ENCODE peak calls at places on chromosomes 16 and 17, in four cellular contexts. One of them, this sample, is unnamed.
A peak's percentile ranks its signal among the peaks of the same experiment; 100 is the strongest.

GRCh38 chr17:67076290-67076689 is 31.9 kb downstream of the CACNG1 start:
- DNase-seq in tibial nerve: no peak
- DNase-seq in stomach: no peak
- DNase-seq in naive thymus-derived CD4-positive, alpha-beta T cell: no peak
- DNase-seq in this sample: no peak

GRCh38 chr16:56576585-56577299 is 11.9 kb downstream of the MT4 start:
- DNase-seq in tibial nerve: peak; percentile 40
- DNase-seq in stomach: peak; percentile 87
- DNase-seq in naive thymus-derived CD4-positive, alpha-beta T cell: peak; percentile 88
- DNase-seq in this sample: peak; percentile 82

GRCh38 chr17:50538549-50539410 is 6.2 kb downstream of the EPN3 start:
- DNase-seq in tibial nerve: no peak
- DNase-seq in stomach: no peak
- DNase-seq in naive thymus-derived CD4-positive, alpha-beta T cell: no peak
- DNase-seq in this sample: no peak

GRCh38 chr17:53166736-53167135 is 656.0 kb upstream of the KIF2B start:
- DNase-seq in tibial nerve: no peak
- DNase-seq in stomach: no peak
- DNase-seq in naive thymus-derived CD4-positive, alpha-beta T cell: no peak
- DNase-seq in this sample: no peak

GRCh38 chr16:31071861-31072260 is 2.2 kb downstream of the ZNF668 start:
- DNase-seq in tibial nerve: no peak
- DNase-seq in stomach: no peak
- DNase-seq in naive thymus-derived CD4-positive, alpha-beta T cell: no peak
- DNase-seq in this sample: no peak

GRCh38 chr17:1724351-1724868 is at the start of gene WDR81:
- DNase-seq in tibial nerve: peak; percentile 95
- DNase-seq in stomach: peak; percentile 93
- DNase-seq in naive thymus-derived CD4-positive, alpha-beta T cell: peak; percentile 82
- DNase-seq in this sample: peak; percentile 87

GRCh38 chr17:76887809-76888208 is 19.6 kb downstream of the MGAT5B start:
- DNase-seq in tibial nerve: no peak
- DNase-seq in stomach: no peak
- DNase-seq in naive thymus-derived CD4-positive, alpha-beta T cell: no peak
- DNase-seq in this sample: no peak

GRCh38 chr17:67514998-67515397 is 137.9 kb downstream of the PITPNC1 start:
- DNase-seq in tibial nerve: no peak
- DNase-seq in stomach: no peak
- DNase-seq in naive thymus-derived CD4-positive, alpha-beta T cell: no peak
- DNase-seq in this sample: no peak

GRCh38 chr17:48542114-48542955 is 2.6 kb downstream of the HOXB2 start:
- DNase-seq in tibial nerve: no peak
- DNase-seq in stomach: no peak
- DNase-seq in naive thymus-derived CD4-positive, alpha-beta T cell: no peak
- DNase-seq in this sample: no peak

GRCh38 chr16:10412935-10413601 is 27.2 kb downstream of the ATF7IP2 start:
- DNase-seq in tibial nerve: no peak
- DNase-seq in stomach: no peak
- DNase-seq in naive thymus-derived CD4-positive, alpha-beta T cell: no peak
- DNase-seq in this sample: no peak
- H3K9me3 ChIP-seq in tibial nerve: no peaks in the 10 kb centered on the region
- H3K9me3 ChIP-seq in stomach: peaks cover 97% of the 10 kb centered on the region
- H3K9me3 ChIP-seq in naive thymus-derived CD4-positive, alpha-beta T cell: peaks cover 22% of the 10 kb centered on the region
- H3K9me3 ChIP-seq in this sample: peaks cover 21% of the 10 kb centered on the region

GRCh38 chr16:75147968-75148310 is 385 bp upstream of the ZFP1 start:
- DNase-seq in tibial nerve: no peak
- DNase-seq in stomach: no peak
- DNase-seq in naive thymus-derived CD4-positive, alpha-beta T cell: no peak
- DNase-seq in this sample: no peak

GRCh38 chr16:75152635-75153034 is 4.3 kb downstream of the ZFP1 start:
- DNase-seq in tibial nerve: no peak
- DNase-seq in stomach: no peak
- DNase-seq in naive thymus-derived CD4-positive, alpha-beta T cell: no peak
- DNase-seq in this sample: no peak

GRCh38 chr16:75148311-75149195 is at the start of gene ZFP1:
- DNase-seq in tibial nerve: peak; percentile 95
- DNase-seq in stomach: peak; percentile 96
- DNase-seq in naive thymus-derived CD4-positive, alpha-beta T cell: peak; percentile 93
- DNase-seq in this sample: peak; percentile 88

GRCh38 chr16:75151798-75152197 is 3.5 kb downstream of the ZFP1 start:
- DNase-seq in tibial nerve: no peak
- DNase-seq in stomach: no peak
- DNase-seq in naive thymus-derived CD4-positive, alpha-beta T cell: no peak
- DNase-seq in this sample: no peak
- H3K9me3 ChIP-seq in tibial nerve: no peaks in the 10 kb centered on the region
- H3K9me3 ChIP-seq in stomach: peaks cover 23% of the 10 kb centered on the region
- H3K9me3 ChIP-seq in naive thymus-derived CD4-positive, alpha-beta T cell: no peaks in the 10 kb centered on the region
- H3K9me3 ChIP-seq in this sample: peaks cover 3% of the 10 kb centered on the region

GRCh38 chr17:10073905-10074304 is 124.5 kb downstream of the GAS7 start:
- DNase-seq in tibial nerve: no peak
- DNase-seq in stomach: no peak
- DNase-seq in naive thymus-derived CD4-positive, alpha-beta T cell: no peak
- DNase-seq in this sample: no peak

GRCh38 chr17:10081571-10082169 is 116.7 kb downstream of the GAS7 start:
- DNase-seq in tibial nerve: no peak
- DNase-seq in stomach: no peak
- DNase-seq in naive thymus-derived CD4-positive, alpha-beta T cell: no peak
- DNase-seq in this sample: no peak

GRCh38 chr17:10075919-10076318 is 122.5 kb downstream of the GAS7 start:
- DNase-seq in tibial nerve: no peak
- DNase-seq in stomach: no peak
- DNase-seq in naive thymus-derived CD4-positive, alpha-beta T cell: no peak
- DNase-seq in this sample: no peak

GRCh38 chr17:10073026-10073425 is 125.4 kb downstream of the GAS7 start:
- DNase-seq in tibial nerve: no peak
- DNase-seq in stomach: no peak
- DNase-seq in naive thymus-derived CD4-positive, alpha-beta T cell: no peak
- DNase-seq in this sample: no peak

GRCh38 chr17:10077561-10078299 is 120.7 kb downstream of the GAS7 start:
- DNase-seq in tibial nerve: no peak
- DNase-seq in stomach: no peak
- DNase-seq in naive thymus-derived CD4-positive, alpha-beta T cell: no peak
- DNase-seq in this sample: no peak
- H3K9me3 ChIP-seq in tibial nerve: no peaks in the 10 kb centered on the region
- H3K9me3 ChIP-seq in stomach: peaks cover 7% of the 10 kb centered on the region
- H3K9me3 ChIP-seq in naive thymus-derived CD4-positive, alpha-beta T cell: no peaks in the 10 kb centered on the region
- H3K9me3 ChIP-seq in this sample: no peaks in the 10 kb centered on the region

DNA sequence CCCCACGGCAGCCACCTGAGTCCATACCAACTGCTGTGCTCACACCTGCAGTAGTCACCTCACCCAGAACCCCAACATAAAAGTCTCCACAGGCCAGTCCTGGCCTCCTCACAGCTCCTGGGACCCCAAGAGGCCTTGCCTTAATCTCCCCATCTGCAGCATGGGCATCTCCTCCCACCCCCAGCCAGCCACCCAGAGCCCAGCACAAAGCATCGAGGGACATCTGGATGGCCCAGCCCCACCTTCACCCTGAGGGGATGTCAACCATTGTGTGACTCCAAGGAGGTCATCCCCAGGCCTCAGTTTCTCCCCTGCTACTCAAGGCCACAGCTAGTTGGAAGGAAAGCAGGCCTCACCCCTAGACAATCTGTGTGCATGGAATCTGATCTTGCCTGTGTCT is 1775.3 kb downstream of the TP53TG3F start:
- DNase-seq in tibial nerve: no peak
- DNase-seq in stomach: no peak
- DNase-seq in naive thymus-derived CD4-positive, alpha-beta T cell: no peak
- DNase-seq in this sample: no peak
- H3K9me3 ChIP-seq in tibial nerve: no peaks in the 10 kb centered on the region
- H3K9me3 ChIP-seq in stomach: peaks cover 46% of the 10 kb centered on the region
- H3K9me3 ChIP-seq in naive thymus-derived CD4-positive, alpha-beta T cell: no peaks in the 10 kb centered on the region
- H3K9me3 ChIP-seq in this sample: no peaks in the 10 kb centered on the region

DNA sequence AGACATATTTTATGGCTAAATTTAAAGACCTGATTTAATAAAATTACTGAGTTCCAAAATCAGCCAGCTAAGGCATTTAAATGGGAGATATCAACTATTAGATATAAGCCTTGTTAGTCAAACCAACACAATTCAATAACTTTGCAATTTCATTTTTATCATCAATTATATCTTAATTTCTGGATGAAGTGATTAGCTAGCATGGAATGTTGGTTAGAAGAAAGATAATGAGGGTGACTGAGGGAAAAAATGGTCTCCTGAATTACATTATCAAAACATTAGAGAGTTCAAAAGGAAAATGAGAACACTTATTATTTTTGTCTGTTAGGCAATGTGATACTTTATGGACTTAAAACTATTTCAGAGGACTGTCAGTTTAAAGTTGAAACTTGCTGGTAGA is 525.7 kb downstream of the CDH11 start:
- DNase-seq in tibial nerve: no peak
- DNase-seq in stomach: no peak
- DNase-seq in naive thymus-derived CD4-positive, alpha-beta T cell: no peak
- DNase-seq in this sample: no peak
- H3K9me3 ChIP-seq in tibial nerve: no peaks in the 10 kb centered on the region
- H3K9me3 ChIP-seq in stomach: no peaks in the 10 kb centered on the region
- H3K9me3 ChIP-seq in naive thymus-derived CD4-positive, alpha-beta T cell: no peaks in the 10 kb centered on the region
- H3K9me3 ChIP-seq in this sample: no peaks in the 10 kb centered on the region